ENCODE peak calls at places on chromosomes 7 and 10, in ten cellular contexts. U is GM23248, I is psoas muscle, B is Caco-2, O is testis, K is fibroblast of pulmonary artery, Q is thyroid gland, M is foreskin fibroblast, S is SJCRH30, H is astrocyte of the spinal cord. N is an unnamed sample.

GRCh38 chr10:23338155-23338828 is 6.3 kb downstream of the C10orf67 start:
- DNase-seq in U (peak), I (no peak), B (no peak), O (no peak), K (peak), Q (no peak), M (peak), S (no peak), H (no peak), N (no peak)

GRCh38 chr10:7932301-7933036 is 114.2 kb downstream of the TAF3 start:
- DNase-seq in U (no peak), I (no peak), B (peak), O (no peak), K (no peak), Q (no peak), M (no peak), S (no peak), H (no peak), N (no peak)

GRCh38 chr10:93775330-93775729 is 17.6 kb downstream of the LGI1 start:
- DNase-seq in U (no peak), I (no peak), B (no peak), O (no peak), K (no peak), Q (no peak), M (no peak), S (no peak), H (no peak), N (no peak)

GRCh38 chr10:89745903-89746302 is 44.5 kb downstream of the KIF20B start:
- DNase-seq in U (no peak), I (no peak), B (no peak), O (no peak), K (no peak), Q (no peak), M (no peak), S (no peak), H (no peak), N (no peak)

GRCh38 chr10:43396061-43396927 is 12.7 kb downstream of the HNRNPF start:
- DNase-seq in U (peak), I (peak), B (peak), O (peak), K (peak), Q (peak), M (peak), S (no peak), H (peak), N (peak)

GRCh38 chr10:78964952-78965633 is 103.7 kb upstream of the ZMIZ1 start:
- DNase-seq in U (peak), I (peak), B (peak), O (peak), K (no peak), Q (peak), M (no peak), S (peak), H (peak), N (no peak)

GRCh38 chr7:39602351-39602750 is 21.0 kb upstream of the RALA start:
- DNase-seq in U (peak), I (no peak), B (no peak), O (no peak), K (no peak), Q (no peak), M (no peak), S (no peak), H (no peak), N (no peak)

GRCh38 chr10:102119417-102120141 is 589 bp downstream of the LDB1 start:
- DNase-seq in U (peak), I (peak), B (peak), O (peak), K (peak), Q (peak), M (peak), S (peak), H (peak), N (no peak)

GRCh38 chr10:3856593-3856992 is 71.6 kb upstream of the KLF6 start:
- DNase-seq in U (no peak), I (no peak), B (no peak), O (no peak), K (no peak), Q (no peak), M (no peak), S (no peak), H (no peak), N (no peak)

GRCh38 chr7:131640686-131641085 is 84.3 kb upstream of the PODXL start:
- DNase-seq in U (no peak), I (no peak), B (no peak), O (no peak), K (peak), Q (no peak), M (no peak), S (no peak), H (no peak), N (no peak)

GRCh38 chr10:47359101-47359500 is 10.9 kb downstream of the RBP3 start:
- DNase-seq in U (no peak), I (no peak), B (peak), O (no peak), K (no peak), Q (no peak), M (no peak), S (no peak), H (no peak), N (no peak)

GRCh38 chr7:41777894-41778596 is 75.2 kb upstream of the INHBA start:
- DNase-seq in U (no peak), I (no peak), B (no peak), O (no peak), K (peak), Q (no peak), M (no peak), S (no peak), H (no peak), N (peak)

GRCh38 chr10:72595436-72595835 is 30.4 kb downstream of the MICU1 start:
- DNase-seq in U (no peak), I (no peak), B (no peak), O (no peak), K (no peak), Q (no peak), M (no peak), S (no peak), H (no peak), N (no peak)

GRCh38 chr10:71931295-71931694 is 32.9 kb upstream of the CHST3 start:
- DNase-seq in U (no peak), I (no peak), B (no peak), O (no peak), K (no peak), Q (no peak), M (no peak), S (no peak), H (no peak), N (no peak)

GRCh38 chr10:28463676-28464395 is 69.1 kb upstream of the WAC start:
- DNase-seq in U (no peak), I (no peak), B (no peak), O (no peak), K (no peak), Q (no peak), M (no peak), S (no peak), H (no peak), N (no peak)

GRCh38 chr7:43583424-43584199 is 704 bp downstream of the STK17A start:
- DNase-seq in U (peak), I (peak), B (peak), O (peak), K (peak), Q (peak), M (no peak), S (peak), H (peak), N (no peak)

GRCh38 chr7:63900394-63901203 is 98.0 kb upstream of the ZNF722 start:
- DNase-seq in U (peak), I (peak), B (no peak), O (peak), K (peak), Q (peak), M (no peak), S (no peak), H (no peak), N (no peak)
- H3K4me3 ChIP-seq in U (peak), I (peak), B (no peak), O (peak), K (no peak), Q (peak), M (no peak), S (no peak), H (no peak), N (peak)

GRCh38 chr7:18495412-18496335 is at the start of gene HDAC9:
- DNase-seq in U (peak), I (peak), B (no peak), O (peak), K (peak), Q (peak), M (peak), S (peak), H (peak), N (no peak)
- H3K4me3 ChIP-seq in U (peak), I (peak), B (no peak), O (peak), K (peak), Q (peak), M (peak), S (peak), H (peak), N (no peak)

GRCh38 chr10:97687785-97688781 is 1.0 kb upstream of the AVPI1 start:
- DNase-seq in U (peak), I (peak), B (no peak), O (peak), K (peak), Q (peak), M (peak), S (no peak), H (peak), N (no peak)
- H3K4me3 ChIP-seq in U (peak), I (peak), B (peak), O (peak), K (peak), Q (no peak), M (peak), S (peak), H (peak), N (peak)

GRCh38 chr10:133087045-133087678 is 562 bp upstream of the ADGRA1 start:
- DNase-seq in U (no peak), I (no peak), B (no peak), O (no peak), K (no peak), Q (no peak), M (no peak), S (no peak), H (no peak), N (no peak)
- H3K4me3 ChIP-seq in U (no peak), I (peak), B (no peak), O (no peak), K (no peak), Q (no peak), M (no peak), S (peak), H (no peak), N (no peak)

DNA sequence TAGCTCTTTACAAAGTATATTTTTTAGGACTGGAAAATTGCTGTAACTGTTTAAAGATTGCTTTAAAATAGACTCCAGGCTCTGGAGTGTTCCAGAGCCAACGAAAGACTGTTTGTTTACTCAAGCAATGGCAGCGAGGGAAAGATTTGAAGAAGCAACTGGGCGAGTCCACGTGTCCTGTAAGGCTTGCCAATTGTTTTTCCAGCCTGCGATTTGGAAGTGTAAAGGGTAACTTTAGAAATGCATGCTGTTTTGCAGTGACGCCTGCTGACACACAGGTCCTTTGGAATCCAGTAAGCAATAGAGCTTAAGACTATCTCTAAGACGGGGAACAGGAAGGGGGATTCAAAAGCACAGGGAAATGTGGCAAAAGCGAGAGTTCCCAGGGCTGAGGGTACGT is 55.8 kb downstream of the TACC2 start:
- DNase-seq in U (peak), I (peak), B (no peak), O (peak), K (peak), Q (peak), M (peak), S (peak), H (peak), N (no peak)
- H3K4me3 ChIP-seq in U (no peak), I (peak), B (no peak), O (no peak), K (no peak), Q (no peak), M (no peak), S (peak), H (no peak), N (no peak)

GRCh38 chr7:27149817-27150567 is 2.4 kb downstream of the HOXA3 start:
- DNase-seq in U (no peak), I (no peak), B (no peak), O (no peak), K (no peak), Q (no peak), M (no peak), S (peak), H (no peak), N (no peak)
- H3K4me3 ChIP-seq in U (peak), I (peak), B (peak), O (no peak), K (no peak), Q (no peak), M (peak), S (peak), H (peak), N (no peak)

N was measured in HL-60.